ENCODE peak calls at places on chromosome 6, in four cellular contexts. B, L, T and V are unnamed samples. For H3K4me1, the result is how much of the 10 kb centered on the place peaks cover.

GRCh38 chr6:85544776-85545175 is 48.9 kb downstream of the SNX14 start:
- DNase-seq in L (no peak), B (no peak), T (peak), V (no peak)

GRCh38 chr6:46949662-46950280 is 28.0 kb upstream of the ADGRF5 start:
- DNase-seq in L (peak), B (peak), T (no peak), V (peak)

GRCh38 chr6:136672144-136672543 is 120.1 kb downstream of the MAP3K5 start:
- DNase-seq in B (no peak), L (no peak), T (no peak), V (no peak)

GRCh38 chr6:33584700-33585402 is 4.8 kb upstream of the BAK1 start:
- DNase-seq in L (no peak), T (no peak), B (no peak), V (no peak)

GRCh38 chr6:30726506-30727413 is 6.6 kb downstream of the TUBB start:
- DNase-seq in B (no peak), L (no peak), T (peak), V (no peak)

GRCh38 chr6:150729188-150729748 is 129.6 kb downstream of the PLEKHG1 start:
- DNase-seq in L (no peak), T (no peak), B (no peak), V (no peak)

GRCh38 chr6:35664945-35665344 is 23.8 kb downstream of the FKBP5 start:
- DNase-seq in L (no peak), B (no peak), T (peak), V (no peak)

GRCh38 chr6:147561742-147562141 is 53.3 kb downstream of the SAMD5 start:
- DNase-seq in B (no peak), L (no peak), T (no peak), V (no peak)

GRCh38 chr6:15312500-15312899 is 66.6 kb downstream of the JARID2 start:
- DNase-seq in B (no peak), T (peak), L (no peak), V (no peak)

GRCh38 chr6:33746651-33747100 is at the start of gene IP6K3:
- DNase-seq in B (no peak), T (no peak), L (peak), V (peak)

GRCh38 chr6:167524720-167525119 is 199.8 kb downstream of the TTLL2 start:
- DNase-seq in L (no peak), B (no peak), T (no peak), V (no peak)

GRCh38 chr6:18101873-18102272 is 20.6 kb downstream of the NHLRC1 start:
- DNase-seq in B (no peak), L (no peak), T (no peak), V (no peak)

GRCh38 chr6:40854592-40854991 is 184.4 kb downstream of the UNC5CL start:
- DNase-seq in T (no peak), L (no peak), B (no peak), V (no peak)

GRCh38 chr6:117483004-117483644 is 650 bp downstream of the DCBLD1 start:
- DNase-seq in B (peak), T (peak), L (peak), V (peak)

GRCh38 chr6:153312633-153313032 is 181.6 kb upstream of the RGS17 start:
- DNase-seq in B (peak), L (peak), T (peak), V (peak)

GRCh38 chr6:47915017-47915416 is 133.2 kb downstream of the OPN5 start:
- DNase-seq in T (no peak), B (no peak), L (no peak), V (no peak)

GRCh38 chr6:14763139-14763538 is 482.7 kb upstream of the JARID2 start:
- DNase-seq in T (peak), L (no peak), B (peak), V (no peak)

GRCh38 chr6:119129968-119130484 is 51.6 kb upstream of the FAM184A start:
- DNase-seq in B (no peak), T (peak), L (no peak), V (no peak)

GRCh38 chr6:67888886-67889681 is 746.0 kb upstream of the ADGRB3 start:
- DNase-seq in L (no peak), T (no peak), B (no peak), V (no peak)

GRCh38 chr6:92577077-92577719 is 842.2 kb downstream of the EPHA7 start:
- DNase-seq in B (no peak), T (no peak), L (no peak), V (no peak)

GRCh38 chr6:156857573-156857972 is 80.4 kb downstream of the ARID1B start:
- DNase-seq in T (peak), B (no peak), L (no peak), V (no peak)

GRCh38 chr6:167420858-167421766 is 96.2 kb downstream of the TTLL2 start:
- DNase-seq in L (no peak), T (no peak), B (peak), V (no peak)

GRCh38 chr6:153145591-153145990 is 14.5 kb upstream of the RGS17 start:
- DNase-seq in T (no peak), L (no peak), B (no peak), V (no peak)

GRCh38 chr6:4004249-4004648 is 74.7 kb downstream of the FAM217A start:
- DNase-seq in B (no peak), T (no peak), L (no peak), V (no peak)

GRCh38 chr6:135346747-135347146 is 150.8 kb downstream of the AHI1 start:
- DNase-seq in T (peak), B (no peak), L (no peak), V (no peak)

GRCh38 chr6:26240157-26240980 is 124.6 kb upstream of the BTN3A2 start:
- DNase-seq in B (peak), T (peak), L (peak), V (peak)

GRCh38 chr6:34284563-34285545 is 36.0 kb upstream of the SMIM29 start:
- DNase-seq in B (peak), T (peak), L (peak), V (peak)

DNA sequence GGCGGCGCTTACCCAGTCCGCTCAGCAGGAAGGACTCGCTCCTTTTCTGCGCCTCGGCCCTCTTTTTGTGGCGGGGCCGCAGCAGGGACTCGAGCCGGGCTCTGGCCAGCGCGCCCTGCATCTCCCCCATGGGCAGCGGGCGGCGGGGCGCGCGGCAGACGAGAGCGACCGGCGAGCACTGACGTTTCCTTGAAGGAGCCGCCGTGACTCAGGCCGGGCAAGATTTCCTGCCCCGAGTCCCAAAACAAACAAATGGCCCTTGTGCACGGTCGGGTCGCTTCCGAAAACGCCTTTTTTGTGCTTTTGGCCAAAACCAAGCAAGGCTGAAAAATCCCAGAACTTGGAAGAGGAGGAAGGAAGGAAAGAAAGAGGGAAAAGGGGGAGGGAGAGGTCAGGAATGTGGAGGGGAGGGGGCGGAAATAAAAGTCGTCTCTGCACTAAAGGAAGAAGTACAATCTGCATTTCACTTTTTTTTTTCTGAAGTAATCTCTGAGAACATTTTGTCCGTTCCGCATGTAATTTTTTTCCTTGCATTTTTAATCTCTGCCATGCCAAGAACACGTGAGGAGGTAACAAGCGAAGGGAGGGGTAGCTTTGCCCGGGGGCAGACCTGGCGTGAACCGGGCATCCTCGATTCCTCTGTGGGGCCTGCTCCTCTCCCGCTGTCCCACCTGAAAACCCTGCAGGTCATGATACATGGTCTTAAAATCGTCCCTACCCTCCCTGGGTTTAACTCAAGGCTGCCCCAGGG is 123.3 kb upstream of the SLC2A12 start:
- DNase-seq in T (peak), L (peak), B (peak), V (peak)
- H3K4me1 ChIP-seq in T (under half), L (under half), B (under half), V (half or more)

DNA sequence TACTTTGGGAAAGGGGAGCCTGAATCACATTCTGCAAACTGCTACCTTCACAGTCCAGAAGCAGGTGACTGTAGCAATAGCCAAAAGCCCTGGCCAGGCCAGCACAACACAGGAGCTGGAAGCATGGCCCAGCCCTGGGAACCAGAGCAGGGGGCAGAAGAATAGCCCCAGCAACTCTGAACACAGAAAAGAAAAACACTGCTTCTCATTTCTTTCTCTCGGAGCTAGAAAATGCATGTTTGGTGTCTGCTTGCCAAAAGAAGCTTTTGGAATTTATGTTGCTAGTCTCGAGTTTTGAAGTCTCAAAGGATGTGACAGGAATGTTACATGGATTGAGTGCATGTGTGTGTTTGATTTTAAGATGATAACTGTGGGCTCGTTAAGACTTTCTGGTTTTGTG is 79.8 kb upstream of the SCAF8 start:
- DNase-seq in T (peak), B (no peak), L (no peak), V (no peak)
- H3K27ac ChIP-seq in T (peak), B (no peak), L (peak), V (peak)

GRCh38 chr6:44117397-44118128 is 9.7 kb downstream of the MRPL14 start:
- DNase-seq in T (peak), L (no peak), B (no peak), V (no peak)

GRCh38 chr6:44122821-44123220 is 4.4 kb downstream of the MRPL14 start:
- DNase-seq in T (peak), L (no peak), B (no peak), V (no peak)

GRCh38 chr6:44120692-44121443 is 6.4 kb downstream of the MRPL14 start:
- DNase-seq in B (no peak), L (no peak), T (no peak), V (no peak)

GRCh38 chr6:44116643-44117382 is 10.4 kb downstream of the MRPL14 start:
- DNase-seq in B (no peak), L (no peak), T (peak), V (no peak)

DNA sequence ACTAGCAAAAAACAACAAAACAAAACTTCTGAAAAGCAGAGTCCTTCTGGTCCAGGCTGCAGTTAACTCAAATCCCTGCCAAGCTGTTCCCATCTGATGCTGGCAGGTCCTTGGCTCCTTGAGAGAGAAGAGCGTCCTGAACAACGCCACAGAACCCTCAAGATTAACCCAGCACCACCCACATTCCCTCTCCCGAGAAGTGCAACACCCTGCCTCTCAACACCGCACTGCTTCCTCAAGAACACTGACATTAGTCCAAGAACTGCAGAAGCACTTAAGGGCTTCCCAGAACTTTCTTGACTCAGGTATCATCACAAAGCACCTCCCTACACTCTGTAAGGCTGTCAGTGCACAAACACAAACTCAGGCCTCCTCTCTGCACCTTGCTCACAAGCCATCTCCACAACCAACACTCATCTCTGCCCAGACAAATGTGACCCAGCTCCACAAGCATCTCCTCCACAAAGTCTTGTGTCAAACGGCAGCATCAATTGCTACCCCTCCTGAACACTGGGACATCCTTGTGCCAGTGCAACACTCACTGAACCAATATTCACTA is 7.5 kb downstream of the MRPL14 start:
- DNase-seq in L (no peak), B (no peak), T (peak), V (no peak)
- H3K4me1 ChIP-seq in L (half or more), B (under half), T (half or more), V (half or more)

GRCh38 chr6:115782612-115783011 is 278.1 kb downstream of the FRK start:
- DNase-seq in B (no peak), L (no peak), T (no peak), V (no peak)

DNA sequence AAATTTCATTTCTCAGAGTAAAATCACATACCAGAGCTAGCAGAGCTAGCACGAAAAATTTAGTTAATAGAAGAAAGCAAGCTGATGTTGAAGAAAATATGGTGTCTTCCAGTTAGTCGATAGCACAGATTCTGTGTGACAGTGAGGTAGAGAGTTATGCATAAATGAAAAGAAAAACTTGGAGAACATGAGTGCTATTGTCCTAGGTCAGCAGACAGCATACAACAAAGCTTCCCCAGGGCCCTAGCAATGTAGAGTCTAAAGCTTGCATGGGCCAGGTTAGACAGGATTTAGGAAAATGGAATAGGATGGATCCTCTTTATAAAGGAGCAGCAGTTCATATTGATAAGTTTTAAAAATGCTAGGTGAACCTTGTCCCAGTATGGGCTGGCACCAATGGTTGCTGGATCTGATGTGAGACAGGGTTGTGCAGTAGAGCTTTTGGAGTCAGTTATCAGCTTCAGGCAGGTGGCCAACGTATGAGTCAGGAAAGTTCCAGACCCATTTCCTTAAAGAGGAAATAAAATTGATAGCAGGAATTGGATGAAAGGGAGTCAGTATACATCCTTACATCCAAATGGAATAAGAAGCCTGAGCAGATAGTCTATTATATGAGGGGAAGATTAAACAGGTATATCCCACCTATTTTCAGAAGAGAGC is 277.2 kb downstream of the FRK start:
- DNase-seq in L (peak), B (no peak), T (no peak), V (no peak)
- H3K27ac ChIP-seq in L (no peak), B (no peak), T (no peak), V (no peak)

DNA sequence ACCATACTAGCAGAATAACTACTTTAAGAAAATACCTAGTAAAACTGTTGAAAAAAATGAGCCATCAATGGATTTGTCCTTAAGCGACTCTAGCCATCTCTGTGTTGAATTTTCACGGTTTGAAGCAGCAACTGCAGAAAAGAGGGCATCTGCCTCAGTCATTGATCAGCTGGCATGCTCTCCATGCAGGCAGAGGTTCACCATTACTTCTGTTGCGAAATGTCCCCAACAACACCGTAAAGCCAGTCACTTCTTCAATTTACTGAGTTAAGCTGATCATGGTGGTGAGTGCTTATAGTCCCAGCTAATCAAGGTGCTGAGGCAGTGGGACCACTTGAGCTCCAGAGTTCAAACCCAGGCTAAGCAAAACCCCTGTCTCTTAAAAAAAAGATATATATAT is 11.1 kb downstream of the TPD52L1 start:
- DNase-seq in B (no peak), L (no peak), T (no peak), V (no peak)
- H3K4me1 ChIP-seq in B (under half), L (under half), T (under half), V (under half)

DNA sequence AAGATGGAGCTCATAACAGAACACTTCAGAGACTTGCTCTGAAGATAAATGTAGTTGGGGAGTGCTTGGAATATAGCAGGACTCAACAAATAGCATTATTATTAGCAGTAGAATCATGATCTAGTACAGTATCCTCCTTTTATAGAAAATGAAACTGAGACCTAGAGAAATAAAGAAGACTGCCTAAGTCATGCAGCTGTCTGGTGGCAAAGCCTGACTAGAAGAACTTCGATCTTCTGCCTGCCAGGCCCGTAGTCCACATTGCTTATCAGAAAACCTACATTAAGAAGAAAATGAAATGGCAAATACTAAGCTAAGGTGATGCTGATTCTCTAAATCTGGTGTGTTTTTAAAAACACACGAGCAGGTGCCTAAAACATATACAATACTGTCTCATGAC is 46.4 kb upstream of the DST start:
- DNase-seq in L (no peak), T (peak), B (no peak), V (no peak)
- H3K27ac ChIP-seq in L (peak), T (peak), B (peak), V (peak)

DNA sequence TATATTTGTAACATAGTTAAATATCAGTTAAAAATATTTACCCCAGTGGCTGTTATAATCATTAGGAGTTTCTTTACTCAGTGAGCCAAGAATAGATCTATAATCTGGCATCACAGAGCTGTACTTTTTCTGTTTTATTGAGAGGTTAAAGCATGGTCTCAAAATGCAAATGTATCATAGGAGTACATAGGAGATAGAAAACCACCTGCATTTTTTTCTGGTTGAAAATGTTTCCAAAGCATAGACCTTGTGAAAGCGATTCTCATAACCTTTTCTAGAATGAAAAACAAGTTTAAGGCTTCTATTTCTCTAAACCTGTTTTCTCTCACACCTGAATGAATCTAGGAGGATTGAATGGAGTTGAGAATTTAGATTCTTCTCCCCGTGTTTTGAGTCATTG is 14.4 kb downstream of the KCNQ5 start:
- DNase-seq in L (no peak), B (no peak), T (no peak), V (no peak)
- H3K4me1 ChIP-seq in L (under half), B (under half), T (under half), V (under half)

GRCh38 chr6:106097368-106098231 is 11.5 kb downstream of the PRDM1 start:
- DNase-seq in T (peak), B (peak), L (no peak), V (no peak)

GRCh38 chr6:106092279-106092678 is 6.1 kb downstream of the PRDM1 start:
- DNase-seq in L (no peak), T (no peak), B (no peak), V (no peak)

GRCh38 chr6:106094964-106095335 is 8.8 kb downstream of the PRDM1 start:
- DNase-seq in B (no peak), L (no peak), T (no peak), V (no peak)

GRCh38 chr6:106098383-106099234 is 12.5 kb downstream of the PRDM1 start:
- DNase-seq in B (peak), T (peak), L (peak), V (no peak)

DNA sequence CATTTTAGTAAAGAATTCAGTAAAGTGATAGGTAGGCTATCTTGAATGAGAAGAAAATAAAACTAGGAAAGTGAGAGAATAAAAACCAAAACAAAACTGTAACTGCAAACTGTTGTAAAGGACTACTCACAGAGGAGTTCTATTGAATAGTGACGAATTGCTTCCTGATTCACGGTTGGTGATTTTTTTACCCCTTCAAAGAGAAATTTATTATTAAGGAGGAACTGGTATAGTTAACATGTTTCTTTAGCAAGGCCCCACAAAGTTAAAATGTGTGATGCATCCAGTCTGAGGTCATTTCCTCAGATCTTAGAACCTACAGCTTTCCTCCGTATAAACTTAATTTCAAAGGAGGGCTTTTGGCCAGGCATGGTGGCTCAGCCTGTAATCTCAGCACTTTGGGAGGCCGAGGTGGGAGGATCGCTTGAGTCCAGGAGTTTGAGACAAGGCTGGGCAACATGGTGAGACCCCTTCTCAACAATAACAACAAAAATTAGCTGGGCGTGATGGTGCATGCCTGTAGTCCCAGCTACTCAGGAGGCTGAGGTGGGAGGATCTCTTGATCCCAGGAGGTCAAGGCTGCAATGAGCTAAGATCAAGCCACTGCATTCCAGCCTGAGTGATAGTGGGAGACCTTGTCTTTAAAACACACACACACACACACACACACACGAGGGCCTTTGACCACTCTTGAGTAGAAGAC is 8.3 kb downstream of the PRDM1 start:
- DNase-seq in B (no peak), T (no peak), L (no peak), V (no peak)
- H3K27ac ChIP-seq in B (no peak), T (no peak), L (peak), V (peak)